ENCODE peak calls at places on chromosomes 13 and 19, in seven cellular contexts. C is upper lobe of left lung, S is stomach, Z is GM12891, P is HCT116, G is H1, I is GM12878. M is an unnamed sample.

GRCh38 chr19:2207991-2208860 is 27.9 kb downstream of the PLEKHJ1 start:
- DNase-seq in G (peak), Z (peak), S (peak), P (no peak), I (no peak), C (peak), M (no peak)

GRCh38 chr19:33255781-33256180 is 30.1 kb upstream of the SLC7A10 start:
- DNase-seq in C (no peak), S (no peak), Z (no peak), P (no peak), I (no peak), G (no peak), M (no peak)

GRCh38 chr19:29467824-29468401 is 57.9 kb upstream of the VSTM2B start:
- DNase-seq in S (no peak), Z (no peak), P (peak), I (no peak), C (no peak), G (peak), M (no peak)

GRCh38 chr13:113882266-113882627 is 18.4 kb upstream of the GAS6 start:
- DNase-seq in S (peak), I (no peak), G (no peak), P (no peak), C (peak), Z (no peak), M (no peak)

GRCh38 chr13:48816696-48817095 is 159.0 kb upstream of the FNDC3A start:
- DNase-seq in Z (no peak), P (no peak), G (no peak), C (no peak), I (no peak), S (no peak), M (no peak)

GRCh38 chr19:41426952-41427646 is at the start of gene B3GNT8:
- DNase-seq in P (no peak), C (peak), I (no peak), Z (peak), S (peak), G (peak), M (peak)

GRCh38 chr13:37954191-37954590 is 84.6 kb upstream of the TRPC4 start:
- DNase-seq in P (no peak), G (no peak), I (no peak), C (no peak), Z (no peak), S (no peak), M (no peak)

GRCh38 chr19:13096968-13097330 is 5.7 kb downstream of the LYL1 start:
- DNase-seq in P (no peak), Z (no peak), S (no peak), C (no peak), I (no peak), G (no peak), M (no peak)

GRCh38 chr13:52665325-52665724 is 12.7 kb downstream of the SUGT1 start:
- DNase-seq in S (no peak), G (no peak), Z (no peak), I (no peak), C (no peak), P (peak), M (no peak)

GRCh38 chr13:103960011-103960410 is 893.8 kb upstream of the SLC10A2 start:
- DNase-seq in P (no peak), C (no peak), I (no peak), Z (no peak), S (no peak), G (no peak), M (no peak)

GRCh38 chr13:41813426-41813825 is 147.5 kb downstream of the VWA8 start:
- DNase-seq in Z (no peak), S (no peak), I (no peak), G (no peak), C (no peak), P (no peak), M (no peak)

GRCh38 chr19:19750131-19750841 is 17.4 kb upstream of the ZNF14 start:
- DNase-seq in C (no peak), S (no peak), I (no peak), G (no peak), P (no peak), Z (no peak), M (no peak)

GRCh38 chr19:55909801-55910200 is 22.3 kb downstream of the NLRP13 start:
- DNase-seq in S (no peak), Z (no peak), G (no peak), I (no peak), P (no peak), C (no peak), M (no peak)

GRCh38 chr19:4678881-4679379 is 8.8 kb upstream of the MYDGF start:
- DNase-seq in C (no peak), G (peak), Z (no peak), P (peak), S (no peak), I (no peak), M (no peak)

GRCh38 chr13:53151692-53152421 is 123.2 kb downstream of the OLFM4 start:
- DNase-seq in Z (peak), C (no peak), S (peak), I (peak), G (peak), P (peak), M (peak)

GRCh38 chr13:95882121-95882520 is 171.1 kb downstream of the UGGT2 start:
- DNase-seq in Z (no peak), I (no peak), C (no peak), G (no peak), S (peak), P (no peak), M (no peak)

GRCh38 chr19:39677931-39678889 is 22.5 kb downstream of the LGALS16 start:
- DNase-seq in G (no peak), S (peak), P (no peak), Z (no peak), I (no peak), C (peak), M (peak)

GRCh38 chr13:109209526-109209925 is 576.9 kb downstream of the IRS2 start:
- DNase-seq in P (no peak), C (no peak), Z (no peak), I (no peak), S (no peak), G (no peak), M (no peak)

GRCh38 chr19:4069331-4069959 is 2.7 kb upstream of the ZBTB7A start:
- DNase-seq in C (peak), S (no peak), P (no peak), I (no peak), G (no peak), Z (no peak), M (no peak)

GRCh38 chr13:102131246-102131645 is 270.6 kb downstream of the FGF14 start:
- DNase-seq in P (no peak), S (no peak), C (no peak), I (no peak), G (no peak), Z (no peak), M (no peak)

GRCh38 chr13:97695684-97696083 is 257.8 kb upstream of the IPO5 start:
- DNase-seq in I (no peak), P (no peak), Z (no peak), G (no peak), S (no peak), C (no peak), M (no peak)

GRCh38 chr13:99865420-99865930 is 106.1 kb downstream of the ZIC5 start:
- DNase-seq in I (no peak), S (no peak), G (no peak), Z (no peak), C (no peak), P (no peak), M (no peak)

GRCh38 chr13:80029170-80029569 is 311.8 kb downstream of the SPRY2 start:
- DNase-seq in Z (no peak), I (no peak), G (no peak), P (no peak), C (no peak), S (no peak), M (no peak)

GRCh38 chr19:40588110-40588854 is 11.6 kb downstream of the SHKBP1 start:
- DNase-seq in Z (no peak), I (no peak), G (no peak), C (no peak), P (peak), S (no peak), M (no peak)

GRCh38 chr19:21482863-21483276 is 22.5 kb upstream of the ZNF429 start:
- DNase-seq in G (peak), S (peak), I (no peak), Z (peak), P (peak), C (peak), M (no peak)

GRCh38 chr13:112793545-112794445 is 104.0 kb downstream of the ATP11A start:
- DNase-seq in P (no peak), I (no peak), Z (no peak), G (no peak), C (peak), S (peak), M (no peak)

GRCh38 chr19:32869369-32870153 is at the start of gene SLC7A9:
- DNase-seq in P (no peak), I (no peak), G (peak), S (peak), Z (no peak), C (no peak), M (no peak)

GRCh38 chr19:16367269-16367683 is 42.6 kb downstream of the KLF2 start:
- DNase-seq in C (no peak), S (no peak), G (no peak), Z (no peak), I (peak), P (no peak), M (no peak)

GRCh38 chr13:96991072-96991471 is 3.2 kb downstream of the OXGR1 start:
- DNase-seq in Z (no peak), S (no peak), P (no peak), I (no peak), C (no peak), G (no peak), M (no peak)

GRCh38 chr19:46404884-46405658 is 8.3 kb downstream of the CCDC8 start:
- DNase-seq in I (no peak), P (no peak), S (no peak), Z (no peak), C (peak), G (no peak), M (no peak)

GRCh38 chr19:16319466-16319865 is 5.2 kb upstream of the KLF2 start:
- DNase-seq in Z (no peak), S (no peak), I (no peak), G (no peak), C (no peak), P (no peak), M (no peak)

GRCh38 chr13:57665471-57665870 is 33.9 kb downstream of the PCDH17 start:
- DNase-seq in G (no peak), I (no peak), C (no peak), S (no peak), Z (no peak), P (no peak), M (no peak)

GRCh38 chr19:44653343-44653742 is 9.6 kb downstream of the PVR start:
- DNase-seq in I (no peak), Z (no peak), C (no peak), G (no peak), P (no peak), S (no peak), M (no peak)

GRCh38 chr19:40831502-40832430 is 18.5 kb downstream of the CYP2A6 start:
- DNase-seq in C (peak), G (no peak), Z (no peak), P (no peak), S (no peak), I (no peak), M (peak)

GRCh38 chr13:57633141-57633949 is 1.8 kb downstream of the PCDH17 start:
- DNase-seq in C (peak), Z (no peak), G (peak), S (peak), P (no peak), I (no peak), M (no peak)

DNA sequence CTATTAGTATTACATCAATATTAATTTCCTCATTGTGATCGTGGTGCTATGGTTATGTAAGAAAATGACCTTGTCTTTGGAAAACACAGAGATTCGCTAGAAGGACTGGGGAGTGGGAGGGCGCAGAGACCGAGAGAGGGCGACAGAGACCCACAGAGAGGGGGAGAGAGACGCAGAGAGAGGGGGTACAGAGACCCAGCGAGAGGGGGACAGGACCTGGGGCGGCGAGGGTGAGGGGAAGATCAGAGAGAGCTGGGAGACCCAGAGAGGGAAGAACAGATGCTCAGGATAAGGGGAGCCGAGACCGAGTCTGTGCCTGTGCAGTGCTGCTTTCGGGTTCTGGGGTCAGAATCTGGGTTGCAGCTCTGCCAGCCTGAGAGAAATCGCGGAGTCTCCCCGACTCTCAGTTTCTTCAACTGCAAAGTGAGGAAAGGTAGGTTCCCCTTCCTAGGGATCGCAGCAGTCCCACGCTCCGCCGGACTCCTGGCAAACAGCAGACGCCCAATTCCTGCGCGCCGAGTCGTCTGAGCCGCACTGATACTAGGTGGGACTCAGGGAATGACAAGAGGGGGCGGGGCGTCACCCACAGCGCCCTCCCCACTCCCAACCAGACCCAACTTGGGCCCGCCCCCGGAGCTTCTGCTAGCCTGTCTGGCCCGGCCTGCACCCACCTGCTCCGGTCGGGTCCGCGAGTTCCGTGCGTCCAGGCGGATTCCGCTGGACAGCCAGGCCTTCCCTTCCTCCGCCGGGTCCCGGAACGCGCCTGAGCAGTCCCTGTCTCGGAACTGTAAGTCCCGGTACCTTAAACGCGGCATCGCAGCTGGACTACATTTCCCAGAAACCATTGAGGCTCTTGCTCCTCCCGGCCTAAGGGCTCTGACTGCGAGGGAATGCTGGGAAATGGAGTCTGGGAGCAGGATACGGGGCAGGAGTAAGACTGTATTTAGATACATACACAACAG is 15.3 kb downstream of the IZUMO2 start:
- DNase-seq in I (peak), C (peak), P (peak), G (peak), Z (no peak), S (peak), M (peak)
- TF ChIP-seq POLR2AphosphoS5 in I (no peak), C (no peak), P (peak), G (no peak), Z (no peak), S (no peak), M (peak)

DNA sequence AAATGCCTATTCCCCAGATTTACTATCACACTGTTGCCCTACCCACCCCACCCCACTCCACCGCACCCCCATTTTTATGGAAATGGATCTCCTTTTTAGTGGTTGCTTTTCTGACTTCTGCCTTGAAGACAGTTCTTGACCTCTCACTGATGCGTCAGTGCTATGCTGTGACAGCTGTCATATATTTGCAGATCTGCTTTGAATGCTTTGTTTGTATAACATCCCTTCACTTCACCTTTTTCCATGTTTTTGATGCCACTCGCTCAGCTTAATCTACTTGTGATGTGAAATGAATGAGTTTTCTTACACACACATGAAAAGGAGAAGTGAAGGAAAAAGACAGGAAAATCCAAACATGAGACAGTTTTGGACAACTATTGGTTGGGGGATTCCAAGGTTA is 731.0 kb downstream of the SLITRK6 start:
- DNase-seq in S (no peak), G (no peak), I (no peak), C (no peak), P (no peak), Z (no peak), M (no peak)
- TF ChIP-seq POLR2AphosphoS5 in S (no peak), G (no peak), I (no peak), C (no peak), P (no peak), Z (no peak), M (no peak)

GRCh38 chr19:8367327-8368001 is 3.5 kb downstream of the ANGPTL4 start:
- DNase-seq in Z (no peak), S (peak), I (no peak), G (peak), C (peak), P (no peak), M (peak)

GRCh38 chr19:8361921-8362793 is 1.8 kb upstream of the ANGPTL4 start:
- DNase-seq in C (peak), S (peak), I (no peak), G (no peak), Z (no peak), P (peak), M (peak)

GRCh38 chr19:8366121-8366581 is 2.2 kb downstream of the ANGPTL4 start:
- DNase-seq in I (no peak), Z (no peak), G (no peak), S (no peak), C (no peak), P (no peak), M (no peak)

GRCh38 chr19:8366961-8367326 is 3.0 kb downstream of the ANGPTL4 start:
- DNase-seq in Z (no peak), P (no peak), I (no peak), S (no peak), G (no peak), C (no peak), M (no peak)

GRCh38 chr19:8363803-8364771 is at the start of gene ANGPTL4:
- DNase-seq in P (peak), Z (no peak), G (peak), I (no peak), S (peak), C (peak), M (peak)
- TF ChIP-seq POLR2AphosphoS5 in P (peak), Z (no peak), G (peak), I (no peak), S (no peak), C (peak), M (peak)

GRCh38 chr19:35768082-35768421 is 7.3 kb upstream of the ARHGAP33 start:
- DNase-seq in P (no peak), Z (no peak), C (no peak), S (no peak), G (no peak), I (no peak), M (no peak)

GRCh38 chr19:35766571-35767104 is 8.7 kb downstream of the PROSER3 start:
- DNase-seq in P (no peak), S (no peak), Z (no peak), G (no peak), C (no peak), I (no peak), M (no peak)

GRCh38 chr19:35764432-35765315 is 6.7 kb downstream of the PROSER3 start:
- DNase-seq in P (no peak), I (no peak), S (no peak), G (no peak), C (no peak), Z (no peak), M (no peak)

GRCh38 chr19:35773020-35773809 is 2.1 kb upstream of the ARHGAP33 start:
- DNase-seq in I (no peak), S (no peak), P (no peak), Z (no peak), G (no peak), C (no peak), M (no peak)

GRCh38 chr19:35767288-35768081 is 7.9 kb upstream of the ARHGAP33 start:
- DNase-seq in I (no peak), Z (no peak), G (peak), P (no peak), C (no peak), S (no peak), M (no peak)
- TF ChIP-seq POLR2AphosphoS5 in I (no peak), Z (no peak), G (no peak), P (no peak), C (no peak), S (no peak), M (no peak)

GRCh38 chr19:6234527-6234926 is 45.2 kb downstream of the MLLT1 start:
- DNase-seq in I (no peak), P (no peak), C (no peak), S (no peak), Z (peak), G (no peak), M (no peak)

GRCh38 chr19:6235031-6235951 is 44.5 kb downstream of the MLLT1 start:
- DNase-seq in Z (peak), G (no peak), C (no peak), P (no peak), I (no peak), S (no peak), M (no peak)

GRCh38 chr19:6238256-6238642 is 41.5 kb downstream of the MLLT1 start:
- DNase-seq in P (no peak), C (no peak), Z (peak), I (no peak), S (no peak), G (no peak), M (no peak)

GRCh38 chr19:6238643-6239281 is 41.0 kb downstream of the MLLT1 start:
- DNase-seq in Z (peak), P (no peak), C (no peak), S (peak), I (no peak), G (no peak), M (peak)

DNA sequence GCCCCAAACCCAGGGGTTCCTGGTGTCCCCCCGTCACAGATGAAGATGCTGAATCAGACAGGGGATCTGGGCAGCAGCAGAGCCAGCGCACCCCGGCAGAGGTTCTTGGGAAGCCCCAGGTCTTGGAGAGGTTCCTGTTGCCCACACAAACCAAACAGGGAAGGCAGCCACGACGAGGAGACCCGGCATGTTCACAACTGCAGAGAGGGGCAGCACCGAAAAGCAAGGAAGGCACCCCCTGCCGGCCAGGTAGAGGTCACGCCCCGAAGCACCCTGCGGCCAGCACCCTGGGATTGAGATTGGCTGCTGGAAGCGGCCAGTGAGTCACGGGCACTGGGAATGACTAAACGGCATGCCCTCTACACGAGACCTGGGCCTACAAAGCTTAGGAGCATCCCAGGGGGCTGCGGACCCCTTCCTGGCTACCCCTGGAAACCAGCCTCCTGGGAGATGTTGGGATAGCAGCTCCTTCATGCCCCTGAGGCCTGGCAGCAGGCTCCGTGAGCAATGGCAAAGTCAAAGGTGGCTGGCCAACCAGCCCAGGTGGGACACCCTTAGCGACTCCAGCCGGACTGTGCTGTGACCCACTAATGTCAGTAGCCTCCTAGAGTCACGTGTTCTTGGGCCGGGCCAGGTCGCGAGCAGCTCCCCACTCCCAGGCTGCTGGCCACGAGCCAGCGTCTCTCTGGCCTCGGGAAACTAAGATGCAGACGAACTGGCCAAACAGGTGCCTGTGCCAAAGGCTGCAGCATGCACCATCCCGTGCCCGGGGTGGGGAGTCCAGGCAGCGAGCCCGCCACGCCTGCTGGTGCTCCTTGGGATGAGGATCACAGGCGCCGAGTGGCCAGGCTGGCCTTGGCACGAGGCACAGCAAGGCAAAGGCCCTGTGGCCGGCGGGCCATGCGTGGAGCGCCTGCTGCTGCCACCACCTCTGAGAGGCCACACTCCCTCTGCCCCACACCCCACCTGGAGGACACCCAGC is 43.2 kb downstream of the MLLT1 start:
- DNase-seq in I (no peak), P (no peak), Z (peak), S (peak), C (peak), G (no peak), M (peak)
- TF ChIP-seq POLR2AphosphoS5 in I (no peak), P (no peak), Z (no peak), S (no peak), C (peak), G (no peak), M (peak)

GRCh38 chr19:6372594-6373095 is at the start of gene ALKBH7:
- DNase-seq in I (peak), Z (peak), S (peak), G (peak), C (peak), P (peak), M (peak)
- TF ChIP-seq POLR2AphosphoS5 in I (peak), Z (no peak), S (no peak), G (no peak), C (peak), P (peak), M (peak)

M was measured in prostate gland.